ENCODE peak calls at places on chromosomes 4 and X, in seven cellular contexts. U, D, O, K, B, F and J are unnamed samples.

GRCh38 chr4:117783716-117784115 is 250.6 kb upstream of the NDST3 start:
- DNase-seq in B (peak; percentile 8), O (no peak), F (no peak), K (peak; percentile 5), U (no peak), D (no peak), J (no peak)

GRCh38 chrX:135520553-135521404 is at the start of gene INTS6L:
- DNase-seq in U (peak; percentile 74), B (peak; percentile 88), O (peak; percentile 87), K (peak; percentile 91), F (peak; percentile 84), D (peak; percentile 94), J (peak; percentile 90)

GRCh38 chr4:108169639-108170038 is 907 bp upstream of the LEF1 start:
- DNase-seq in K (no peak), B (no peak), O (no peak), D (no peak), U (no peak), F (no peak), J (no peak)

GRCh38 chrX:29604381-29604780 is 611.0 kb upstream of the MAGEB2 start:
- DNase-seq in F (no peak), O (no peak), D (no peak), K (no peak), U (no peak), B (no peak), J (no peak)

GRCh38 chrX:123818243-123818642 is 41.6 kb upstream of the XIAP start:
- DNase-seq in K (no peak), U (no peak), F (no peak), O (peak; percentile 20), B (peak; percentile 35), D (no peak), J (no peak)

GRCh38 chrX:83508526-83509245 is 596 bp downstream of the POU3F4 start:
- DNase-seq in B (no peak), O (no peak), K (no peak), U (no peak), D (no peak), F (no peak), J (peak; percentile 37)

GRCh38 chr4:20172070-20172760 is 79.5 kb upstream of the SLIT2 start:
- DNase-seq in U (no peak), B (no peak), D (no peak), O (no peak), K (no peak), F (no peak), J (no peak)

GRCh38 chr4:15075875-15076274 is 73.6 kb downstream of the CPEB2 start:
- DNase-seq in B (no peak), K (no peak), D (no peak), U (no peak), F (no peak), O (no peak), J (no peak)

GRCh38 chrX:29903365-29903764 is 312.0 kb upstream of the MAGEB2 start:
- DNase-seq in B (no peak), F (no peak), K (peak; percentile 9), D (no peak), U (no peak), O (no peak), J (no peak)

GRCh38 chrX:108439434-108439883 is at the start of gene COL4A5:
- DNase-seq in B (peak; percentile 72), D (peak; percentile 91), F (no peak), U (peak; percentile 31), O (peak; percentile 49), K (peak; percentile 79), J (peak; percentile 39)

GRCh38 chr4:113162089-113162488 is 112.6 kb downstream of the ANK2 start:
- DNase-seq in B (no peak), O (no peak), D (no peak), K (no peak), F (no peak), U (no peak), J (no peak)

GRCh38 chr4:158581161-158581560 is 59.5 kb downstream of the RXFP1 start:
- DNase-seq in U (no peak), F (no peak), K (no peak), B (no peak), D (no peak), O (no peak), J (no peak)

GRCh38 chrX:9207142-9207541 is 173.2 kb upstream of the FAM9B start:
- DNase-seq in U (no peak), K (no peak), B (no peak), F (no peak), O (no peak), D (no peak), J (no peak)

DNA sequence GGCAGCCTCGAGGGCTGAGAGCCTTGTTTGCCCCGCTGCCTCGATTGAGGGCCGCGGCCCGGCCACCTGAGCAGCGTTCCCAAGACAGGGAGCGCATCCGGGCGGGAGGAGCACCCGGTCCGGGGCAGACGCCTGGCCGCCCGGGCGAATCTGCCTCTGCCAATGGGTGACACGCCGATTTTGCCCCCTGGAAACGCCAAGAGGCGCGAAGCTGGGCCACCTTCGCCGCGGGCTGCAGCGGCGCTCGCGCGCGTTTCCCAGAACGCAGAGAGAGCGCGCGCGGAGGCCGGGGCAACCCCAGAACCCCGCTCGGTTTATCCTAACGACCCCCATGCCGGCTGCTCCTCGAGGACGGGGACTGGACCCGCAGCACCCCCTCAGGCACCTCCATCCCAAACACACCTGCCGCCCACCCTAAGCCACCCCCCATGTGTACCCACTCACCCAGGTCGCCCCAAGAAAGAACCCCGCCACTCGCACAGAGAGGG is 576 bp downstream of the MAP7D2 start:
- DNase-seq in D (no peak), U (no peak), O (no peak), B (no peak), K (no peak), F (no peak), J (no peak)
- H3K4me3 ChIP-seq in D (peak overlapping the region; percentile 39), U (peak overlapping the region; percentile 53), O (peak overlapping the region; percentile 47), B (no peak overlapping the region), K (no peak overlapping the region), F (no peak overlapping the region), J (peak overlapping the region; percentile 7)

GRCh38 chrX:31293409-31293808 is 221.6 kb upstream of the FTHL17 start:
- DNase-seq in B (no peak), K (peak; percentile 13), U (no peak), F (no peak), D (no peak), O (no peak), J (no peak)

GRCh38 chrX:31297881-31298280 is 226.0 kb upstream of the FTHL17 start:
- DNase-seq in B (no peak), F (no peak), D (no peak), U (no peak), O (no peak), K (no peak), J (no peak)

GRCh38 chrX:31298881-31299280 is 227.0 kb upstream of the FTHL17 start:
- DNase-seq in D (no peak), B (no peak), K (no peak), U (no peak), O (no peak), F (no peak), J (no peak)

GRCh38 chrX:31294475-31294874 is 222.6 kb upstream of the FTHL17 start:
- DNase-seq in F (no peak), O (no peak), K (no peak), D (no peak), U (no peak), B (no peak), J (no peak)
- H3K4me3 ChIP-seq in F (no peak overlapping the region), O (no peak overlapping the region), K (no peak overlapping the region), D (no peak overlapping the region), U (no peak overlapping the region), B (no peak overlapping the region), J (no peak overlapping the region)

DNA sequence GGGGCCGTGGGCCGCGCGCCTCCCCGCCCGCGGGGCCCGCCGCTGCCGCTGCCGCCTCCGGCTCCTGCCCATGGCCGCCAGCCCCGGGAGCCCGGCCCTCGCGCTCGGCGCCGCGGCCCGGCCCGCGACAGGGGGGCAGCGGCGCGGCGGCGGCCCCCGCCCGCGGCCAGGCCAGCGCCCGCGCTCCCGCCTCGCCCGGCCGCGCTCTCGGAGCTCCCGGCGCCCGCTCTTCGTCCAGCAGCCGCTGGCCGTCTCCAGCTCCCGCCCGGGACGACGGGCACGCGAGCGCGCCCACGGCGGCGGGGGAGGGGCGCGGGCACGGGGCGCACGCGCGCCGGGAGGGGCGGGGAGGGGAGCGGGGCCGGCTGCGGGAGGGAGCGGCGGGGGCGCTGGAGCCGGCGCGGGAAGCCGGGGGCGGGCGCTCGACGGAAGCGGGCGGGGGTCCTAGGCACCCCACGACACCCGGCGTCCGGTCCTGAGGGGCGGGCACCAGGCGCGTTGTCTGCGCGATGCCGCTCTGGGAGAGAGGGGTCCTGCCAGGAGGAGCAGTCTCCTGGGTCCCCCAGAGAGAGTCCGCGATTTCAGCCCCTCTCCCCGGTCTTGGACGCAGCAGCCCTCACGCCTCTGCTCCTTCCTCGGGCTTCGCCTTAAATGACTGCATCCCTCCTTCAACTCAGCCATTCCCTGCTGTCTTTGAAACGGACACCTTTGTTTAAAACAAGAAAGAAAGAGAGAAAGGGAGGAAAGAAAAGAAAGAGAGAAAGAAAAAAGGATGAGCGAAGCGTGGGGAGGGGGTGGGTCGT is 489 bp upstream of the PDZD4 start:
- DNase-seq in U (no peak), K (no peak), F (no peak), B (no peak), D (no peak), O (no peak), J (no peak)
- H3K4me3 ChIP-seq in U (peak overlapping the region; percentile 58), K (no peak overlapping the region), F (no peak overlapping the region), B (no peak overlapping the region), D (peak overlapping the region; percentile 55), O (peak overlapping the region; percentile 55), J (no peak overlapping the region)

DNA sequence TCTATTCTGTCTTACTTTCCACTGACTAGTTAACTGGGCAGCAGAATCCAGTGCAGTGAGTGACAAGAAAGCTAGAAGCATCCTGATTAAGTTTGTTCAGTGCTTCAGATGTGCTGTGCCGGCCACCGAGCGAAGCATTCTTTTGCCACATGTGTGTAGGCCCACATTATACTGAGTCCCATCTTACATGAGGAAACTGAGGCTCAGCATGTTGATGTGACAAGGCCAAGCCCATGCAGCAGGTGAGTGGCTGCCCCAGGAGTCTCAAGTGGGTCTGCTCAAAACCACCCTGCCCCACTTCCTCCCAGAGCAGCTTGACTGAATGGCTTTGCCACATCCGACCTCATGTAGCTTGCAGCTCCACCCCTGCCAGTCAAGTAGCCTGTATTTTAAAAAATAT is 50.5 kb downstream of the RHOH start:
- DNase-seq in U (no peak), B (no peak), F (peak; percentile 69), K (no peak), D (no peak), O (no peak), J (no peak)
- H3K4me3 ChIP-seq in U (no peak overlapping the region), B (no peak overlapping the region), F (no peak overlapping the region), K (no peak overlapping the region), D (no peak overlapping the region), O (no peak overlapping the region), J (no peak overlapping the region)

DNA sequence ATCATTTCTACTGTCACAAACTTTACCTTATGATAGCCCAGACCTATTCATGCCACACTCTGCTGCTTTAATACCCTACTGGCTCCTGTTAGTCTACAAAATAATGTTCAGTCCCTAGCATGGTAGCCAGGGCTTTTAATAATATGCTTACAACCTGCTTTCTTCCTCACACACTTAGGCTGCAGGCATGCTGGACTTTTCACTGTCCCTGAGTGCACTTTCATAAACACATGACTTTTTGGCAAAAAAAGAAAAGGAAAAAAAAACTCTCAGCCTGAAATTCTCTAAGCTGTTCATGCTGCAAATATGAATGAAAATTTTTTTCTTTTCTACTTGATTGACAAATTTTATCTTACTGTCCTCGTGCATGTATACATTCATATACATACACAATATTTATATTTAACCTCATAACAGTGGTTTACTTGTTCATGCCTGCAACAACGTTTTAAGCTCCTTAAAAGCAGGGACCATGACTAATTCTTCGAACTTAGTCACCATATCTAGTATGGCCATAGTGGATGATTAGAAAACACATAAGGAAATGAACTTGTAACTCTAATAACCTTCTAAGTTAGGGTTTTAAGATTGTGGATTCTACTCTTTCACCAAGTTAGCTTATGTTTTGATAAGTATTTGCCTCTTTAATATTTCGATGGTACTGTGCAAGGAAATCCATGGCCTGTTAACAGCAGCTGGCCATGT is 229.5 kb downstream of the SPCS3 start:
- DNase-seq in U (no peak), D (no peak), F (no peak), O (no peak), B (no peak), K (no peak), J (no peak)
- H3K4me3 ChIP-seq in U (no peak overlapping the region), D (no peak overlapping the region), F (no peak overlapping the region), O (no peak overlapping the region), B (no peak overlapping the region), K (no peak overlapping the region), J (no peak overlapping the region)